ENCODE peak calls at places on chromosomes 1 and 21, in four cellular contexts. One of them, this sample, is unnamed.

GRCh38 chr21:35159881-35160280 is 110.8 kb upstream of the RUNX1 start:
- DNase-seq in SK-N-SH: no peak
- DNase-seq in K562: no peak
- DNase-seq in H1: no peak
- DNase-seq in this sample: no peak

GRCh38 chr1:96557336-96557735 is 164.2 kb upstream of the PTBP2 start:
- DNase-seq in K562: no peak
- DNase-seq in H1: no peak
- DNase-seq in SK-N-SH: no peak
- DNase-seq in this sample: no peak

GRCh38 chr1:185650602-185651230 is 83.5 kb upstream of the HMCN1 start:
- DNase-seq in H1: no peak
- DNase-seq in K562: no peak
- DNase-seq in SK-N-SH: no peak
- DNase-seq in this sample: no peak

GRCh38 chr21:35088235-35088865 is 39.2 kb upstream of the RUNX1 start:
- DNase-seq in H1: no peak
- DNase-seq in SK-N-SH: no peak
- DNase-seq in K562: no peak
- DNase-seq in this sample: no peak

GRCh38 chr1:31799196-31799894 is 16.5 kb downstream of the SPOCD1 start:
- DNase-seq in K562: no peak
- DNase-seq in SK-N-SH: no peak
- DNase-seq in H1: no peak
- DNase-seq in this sample: no peak

GRCh38 chr1:198959676-198960075 is 320.8 kb downstream of the PTPRC start:
- DNase-seq in K562: no peak
- DNase-seq in H1: no peak
- DNase-seq in SK-N-SH: no peak
- DNase-seq in this sample: no peak

GRCh38 chr1:119758584-119758983 is 10.1 kb downstream of the HMGCS2 start:
- DNase-seq in SK-N-SH: no peak
- DNase-seq in K562: no peak
- DNase-seq in H1: no peak
- DNase-seq in this sample: no peak

GRCh38 chr1:231969078-231969477 is 342.5 kb downstream of the DISC1 start:
- DNase-seq in SK-N-SH: no peak
- DNase-seq in H1: no peak
- DNase-seq in K562: no peak
- DNase-seq in this sample: no peak

GRCh38 chr1:212152308-212152693 is 116.8 kb downstream of the DTL start:
- DNase-seq in K562: peak
- DNase-seq in H1: no peak
- DNase-seq in SK-N-SH: no peak
- DNase-seq in this sample: no peak

GRCh38 chr1:91526496-91526895 is 25.8 kb downstream of the CDC7 start:
- DNase-seq in SK-N-SH: no peak
- DNase-seq in K562: no peak
- DNase-seq in H1: no peak
- DNase-seq in this sample: no peak

GRCh38 chr1:183945432-183946308 is 91.9 kb downstream of the COLGALT2 start:
- DNase-seq in H1: no peak
- DNase-seq in SK-N-SH: no peak
- DNase-seq in K562: no peak
- DNase-seq in this sample: peak

GRCh38 chr1:201711811-201712210 is 117.1 kb upstream of the IPO9 start:
- DNase-seq in H1: no peak
- DNase-seq in K562: no peak
- DNase-seq in SK-N-SH: no peak
- DNase-seq in this sample: no peak

GRCh38 chr1:21896026-21896425 is 41.1 kb downstream of the HSPG2 start:
- DNase-seq in SK-N-SH: no peak
- DNase-seq in K562: no peak
- DNase-seq in H1: no peak
- DNase-seq in this sample: no peak

GRCh38 chr1:155070721-155071556 is 7.4 kb downstream of the EFNA4 start:
- DNase-seq in K562: peak
- DNase-seq in H1: peak
- DNase-seq in SK-N-SH: peak
- DNase-seq in this sample: peak

GRCh38 chr1:43890815-43891214 is 42.8 kb upstream of the ARTN start:
- DNase-seq in K562: no peak
- DNase-seq in SK-N-SH: no peak
- DNase-seq in H1: no peak
- DNase-seq in this sample: no peak

GRCh38 chr1:235461954-235462353 is 42.3 kb downstream of the B3GALNT2 start:
- DNase-seq in K562: no peak
- DNase-seq in SK-N-SH: no peak
- DNase-seq in H1: no peak
- DNase-seq in this sample: no peak

GRCh38 chr1:6082430-6082971 is 36.8 kb downstream of the KCNAB2 start:
- DNase-seq in K562: peak
- DNase-seq in H1: no peak
- DNase-seq in SK-N-SH: peak
- DNase-seq in this sample: no peak

GRCh38 chr1:1683104-1683905 is 9.3 kb downstream of the SLC35E2B start:
- DNase-seq in K562: peak
- DNase-seq in SK-N-SH: peak
- DNase-seq in H1: no peak
- DNase-seq in this sample: peak

GRCh38 chr21:18249542-18250152 is 5.0 kb downstream of the CHODL start:
- DNase-seq in SK-N-SH: no peak
- DNase-seq in K562: no peak
- DNase-seq in H1: no peak
- DNase-seq in this sample: no peak

GRCh38 chr21:19120591-19120990 is 717.0 kb upstream of the TMPRSS15 start:
- DNase-seq in SK-N-SH: no peak
- DNase-seq in H1: peak
- DNase-seq in K562: no peak
- DNase-seq in this sample: peak

GRCh38 chr1:50214764-50215163 is 106.0 kb downstream of the ELAVL4 start:
- DNase-seq in H1: no peak
- DNase-seq in K562: no peak
- DNase-seq in SK-N-SH: no peak
- DNase-seq in this sample: no peak

GRCh38 chr1:14366361-14367018 is 232.0 kb upstream of the KAZN start:
- DNase-seq in H1: peak
- DNase-seq in K562: no peak
- DNase-seq in SK-N-SH: peak
- DNase-seq in this sample: peak

GRCh38 chr1:40627987-40628902 is 37.2 kb downstream of the RIMS3 start:
- DNase-seq in K562: no peak
- DNase-seq in H1: no peak
- DNase-seq in SK-N-SH: no peak
- DNase-seq in this sample: no peak

GRCh38 chr1:116923421-116923820 is 13.7 kb downstream of the PTGFRN start:
- DNase-seq in SK-N-SH: no peak
- DNase-seq in K562: no peak
- DNase-seq in H1: no peak
- DNase-seq in this sample: no peak

DNA sequence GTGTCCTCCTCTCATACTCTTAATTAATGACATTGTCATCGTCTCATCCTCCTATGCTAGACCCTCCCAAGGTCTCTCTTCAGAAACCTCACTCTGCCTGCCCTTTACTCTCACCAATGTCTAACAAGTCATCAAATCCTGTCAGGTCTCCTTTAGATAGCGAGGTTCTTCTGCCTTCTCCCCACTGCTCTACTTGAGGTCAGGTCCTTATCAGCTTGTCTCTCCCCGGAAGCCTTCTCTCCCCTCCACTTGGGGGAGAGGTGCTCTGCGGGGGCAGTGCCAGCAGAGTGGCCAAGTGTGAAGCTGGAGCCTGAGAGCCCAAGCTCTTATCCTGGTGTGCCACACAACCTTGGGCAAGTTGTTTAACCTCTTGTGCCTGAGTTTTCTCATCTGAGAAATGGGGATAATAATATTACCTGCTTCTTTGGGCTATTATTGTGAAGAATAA is 83.2 kb upstream of the GNG12 start:
- DNase-seq in SK-N-SH: no peak
- DNase-seq in H1: no peak
- DNase-seq in K562: peak
- DNase-seq in this sample: no peak
- TF ChIP-seq TEAD4 in SK-N-SH: no peak
- TF ChIP-seq TEAD4 in H1: no peak
- TF ChIP-seq TEAD4 in K562: peak
- TF ChIP-seq TEAD4 in this sample: no peak

GRCh38 chr1:17198476-17199258 is 6.3 kb upstream of the PADI1 start:
- DNase-seq in K562: no peak
- DNase-seq in SK-N-SH: no peak
- DNase-seq in H1: no peak
- DNase-seq in this sample: no peak
- TF ChIP-seq TEAD4 in K562: no peak
- TF ChIP-seq TEAD4 in SK-N-SH: no peak
- TF ChIP-seq TEAD4 in H1: no peak
- TF ChIP-seq TEAD4 in this sample: no peak

GRCh38 chr1:223853275-223853674 is 7.5 kb upstream of the TP53BP2 start:
- DNase-seq in K562: no peak
- DNase-seq in SK-N-SH: no peak
- DNase-seq in H1: no peak
- DNase-seq in this sample: no peak
- TF ChIP-seq TEAD4 in K562: no peak
- TF ChIP-seq TEAD4 in SK-N-SH: no peak
- TF ChIP-seq TEAD4 in H1: no peak
- TF ChIP-seq TEAD4 in this sample: no peak

DNA sequence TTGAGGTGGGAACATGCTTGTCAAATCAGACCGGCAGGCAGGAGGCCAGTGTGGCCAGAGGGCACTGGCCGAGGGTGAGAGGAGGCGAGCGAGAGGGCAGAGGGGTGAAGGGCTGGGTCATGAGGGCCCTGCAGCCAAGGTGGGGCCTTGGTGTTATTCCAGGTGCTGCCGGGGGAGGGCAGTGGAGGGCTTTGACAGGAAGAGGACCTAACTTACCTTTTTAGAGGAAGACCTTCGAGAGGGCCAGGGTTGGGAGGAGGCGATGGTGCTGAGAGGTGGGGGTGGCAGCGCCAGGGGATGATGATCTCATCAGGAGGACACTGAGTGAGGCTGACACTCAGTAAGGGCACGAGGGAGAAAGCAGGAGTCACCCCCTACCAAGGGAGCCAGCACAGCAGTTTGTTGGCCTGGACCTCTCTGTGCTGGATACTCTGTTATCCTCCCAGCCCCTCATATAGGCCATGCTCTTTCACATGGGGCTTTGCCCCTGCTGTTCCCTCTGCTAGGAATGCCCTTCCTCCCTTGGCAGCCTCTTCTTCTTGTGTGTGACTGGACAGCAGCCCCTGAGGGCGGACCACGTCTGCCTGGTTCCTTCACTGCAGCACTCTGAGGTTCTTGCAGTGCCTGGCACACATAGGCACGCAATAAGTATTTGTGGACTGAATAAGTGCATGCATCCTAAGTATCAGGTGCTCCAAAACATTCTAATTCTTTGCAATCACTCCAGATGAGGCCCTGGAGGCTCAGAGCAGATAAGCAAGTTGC is 7.5 kb upstream of the TTC22 start:
- DNase-seq in H1: peak
- DNase-seq in K562: peak
- DNase-seq in SK-N-SH: no peak
- DNase-seq in this sample: no peak
- TF ChIP-seq TEAD4 in H1: no peak
- TF ChIP-seq TEAD4 in K562: no peak
- TF ChIP-seq TEAD4 in SK-N-SH: no peak
- TF ChIP-seq TEAD4 in this sample: no peak

DNA sequence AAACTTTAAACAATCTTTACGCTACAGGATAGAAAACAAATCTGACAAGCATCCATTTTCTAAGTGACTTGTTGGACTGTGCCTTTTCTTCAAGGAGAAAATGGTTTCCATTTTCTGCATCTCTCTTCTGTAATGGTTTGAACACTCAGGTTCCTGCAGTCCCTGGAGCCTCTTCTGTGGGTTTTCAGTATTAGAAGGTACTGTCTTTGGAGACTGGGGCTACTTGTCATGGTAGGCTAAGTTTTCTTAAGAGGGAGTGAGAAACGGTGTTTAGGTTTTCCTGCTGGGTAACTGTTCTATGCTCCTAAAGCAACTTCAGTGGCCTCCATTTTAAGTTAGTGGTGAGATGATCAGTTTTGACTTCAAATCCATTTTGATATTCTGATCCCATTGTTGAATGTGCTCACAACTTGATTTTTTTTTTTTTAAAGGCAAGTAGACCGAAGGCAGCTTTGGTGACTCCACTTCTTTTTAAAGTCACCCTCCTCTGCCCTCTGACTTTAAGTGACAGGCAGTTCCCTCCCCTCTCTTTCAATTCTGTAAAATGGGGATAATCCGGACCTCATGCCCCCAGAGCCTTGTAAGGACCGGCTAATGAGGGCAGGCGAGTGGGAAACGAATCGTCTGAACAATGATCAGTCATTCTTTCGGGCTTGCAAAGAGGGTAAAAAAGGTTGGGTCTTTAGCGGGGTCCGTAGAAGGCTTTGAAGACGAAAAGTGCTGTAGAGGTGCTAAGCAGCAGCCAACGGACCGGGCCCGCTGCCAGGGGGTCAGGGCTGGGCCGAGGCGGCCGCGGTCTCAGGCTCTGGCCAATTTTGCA is 1.0 kb upstream of the ARID1A start:
- DNase-seq in SK-N-SH: no peak
- DNase-seq in K562: no peak
- DNase-seq in H1: no peak
- DNase-seq in this sample: no peak
- TF ChIP-seq TEAD4 in SK-N-SH: no peak
- TF ChIP-seq TEAD4 in K562: peak
- TF ChIP-seq TEAD4 in H1: no peak
- TF ChIP-seq TEAD4 in this sample: no peak

GRCh38 chr21:46483300-46484295 is 24.9 kb downstream of the DIP2A start:
- DNase-seq in SK-N-SH: no peak
- DNase-seq in H1: no peak
- DNase-seq in K562: no peak
- DNase-seq in this sample: no peak

GRCh38 chr21:46482846-46483231 is 24.1 kb downstream of the DIP2A start:
- DNase-seq in K562: no peak
- DNase-seq in SK-N-SH: no peak
- DNase-seq in H1: no peak
- DNase-seq in this sample: no peak

GRCh38 chr21:46480466-46480865 is 21.8 kb downstream of the DIP2A start:
- DNase-seq in SK-N-SH: no peak
- DNase-seq in H1: no peak
- DNase-seq in K562: no peak
- DNase-seq in this sample: no peak

GRCh38 chr21:46478910-46479309 is 20.2 kb downstream of the DIP2A start:
- DNase-seq in H1: no peak
- DNase-seq in K562: no peak
- DNase-seq in SK-N-SH: no peak
- DNase-seq in this sample: no peak

GRCh38 chr21:46482225-46482845 is 23.6 kb downstream of the DIP2A start:
- DNase-seq in H1: no peak
- DNase-seq in K562: no peak
- DNase-seq in SK-N-SH: no peak
- DNase-seq in this sample: no peak
- TF ChIP-seq TEAD4 in H1: no peak
- TF ChIP-seq TEAD4 in K562: no peak
- TF ChIP-seq TEAD4 in SK-N-SH: no peak
- TF ChIP-seq TEAD4 in this sample: no peak

GRCh38 chr1:205350626-205351235 is 6.0 kb downstream of the KLHDC8A start:
- DNase-seq in H1: no peak
- DNase-seq in SK-N-SH: no peak
- DNase-seq in K562: no peak
- DNase-seq in this sample: peak
- TF ChIP-seq TEAD4 in H1: no peak
- TF ChIP-seq TEAD4 in SK-N-SH: no peak
- TF ChIP-seq TEAD4 in K562: no peak
- TF ChIP-seq TEAD4 in this sample: no peak